ENCODE peak calls at places on chromosomes 3 and 15, in four cellular contexts. T, W, P and L are unnamed samples.

GRCh38 chr3:177553586-177553985 is 356.3 kb upstream of the TBL1XR1 start:
- DNase-seq in T (no peak), W (no peak), P (no peak), L (no peak)

GRCh38 chr3:146092230-146092629 is 68.8 kb downstream of the PLOD2 start:
- DNase-seq in T (no peak), W (no peak), P (no peak), L (no peak)

GRCh38 chr15:93900476-93901400 is 330.6 kb upstream of the MCTP2 start:
- DNase-seq in T (no peak), W (no peak), P (no peak), L (no peak)

GRCh38 chr3:57151021-57151449 is 14.1 kb downstream of the IL17RD start:
- DNase-seq in T (no peak), W (no peak), P (no peak), L (no peak)

GRCh38 chr3:64094713-64095079 is 71.4 kb upstream of the PSMD6 start:
- DNase-seq in T (no peak), W (no peak), P (no peak), L (no peak)

GRCh38 chr15:65303687-65304392 is 637 bp upstream of the RNU5B-1 start:
- DNase-seq in T (no peak), W (peak), P (no peak), L (no peak)

GRCh38 chr15:50181206-50181982 is 602 bp upstream of the SLC27A2 start:
- DNase-seq in T (no peak), W (no peak), P (no peak), L (no peak)

GRCh38 chr15:91515188-91515754 is 338.2 kb upstream of the SLCO3A1 start:
- DNase-seq in T (no peak), W (no peak), P (peak), L (no peak)

GRCh38 chr3:72744330-72744729 is 103.9 kb downstream of the SHQ1 start:
- DNase-seq in T (no peak), W (no peak), P (no peak), L (no peak)

GRCh38 chr15:48962662-48963523 is 826 bp downstream of the SHC4 start:
- DNase-seq in T (no peak), W (no peak), P (no peak), L (no peak)

GRCh38 chr3:131708216-131708615 is 205.4 kb upstream of the MRPL3 start:
- DNase-seq in T (no peak), W (no peak), P (no peak), L (no peak)

GRCh38 chr15:48385031-48385430 is 53.8 kb downstream of the DUT start:
- DNase-seq in T (no peak), W (no peak), P (no peak), L (no peak)

GRCh38 chr3:111745786-111746185 is 113.3 kb upstream of the PHLDB2 start:
- DNase-seq in T (no peak), W (no peak), P (no peak), L (no peak)

GRCh38 chr3:175295248-175296000 is 436.3 kb downstream of the NAALADL2 start:
- DNase-seq in T (no peak), W (no peak), P (no peak), L (no peak)

GRCh38 chr3:194536883-194537637 is 50.3 kb upstream of the ATP13A3 start:
- DNase-seq in T (no peak), W (peak), P (no peak), L (no peak)

GRCh38 chr15:83208357-83208661 is 686 bp upstream of the HDGFL3 start:
- DNase-seq in T (no peak), W (no peak), P (no peak), L (no peak)

GRCh38 chr3:4710191-4710590 is 217.0 kb downstream of the ITPR1 start:
- DNase-seq in T (no peak), W (no peak), P (no peak), L (no peak)

GRCh38 chr3:134627831-134628230 is 23.0 kb downstream of the KY start:
- DNase-seq in T (no peak), W (peak), P (no peak), L (peak)

GRCh38 chr15:89383635-89384604 is 49.3 kb upstream of the POLG start:
- DNase-seq in T (no peak), W (peak), P (no peak), L (no peak)

GRCh38 chr3:27311400-27311799 is 57.8 kb downstream of the NEK10 start:
- DNase-seq in T (no peak), W (peak), P (peak), L (no peak)

GRCh38 chr3:177193706-177194268 is 3.5 kb downstream of the TBL1XR1 start:
- DNase-seq in T (no peak), W (no peak), P (no peak), L (no peak)

GRCh38 chr15:60675763-60676162 is 196.8 kb upstream of the ICE2 start:
- DNase-seq in T (no peak), W (no peak), P (no peak), L (no peak)

GRCh38 chr3:134049676-134050075 is 20.0 kb upstream of the SLCO2A1 start:
- DNase-seq in T (no peak), W (no peak), P (no peak), L (no peak)

GRCh38 chr3:111070772-111071256 is 802 bp upstream of the NECTIN3 start:
- DNase-seq in T (peak), W (no peak), P (no peak), L (peak)

GRCh38 chr3:191997093-191997492 is 536.1 kb downstream of the PYDC2 start:
- DNase-seq in T (no peak), W (no peak), P (no peak), L (no peak)

GRCh38 chr3:49839193-49839809 is 17.1 kb downstream of the TRAIP start:
- DNase-seq in T (peak), W (peak), P (peak), L (peak)

GRCh38 chr3:149657796-149658443 is at the start of gene WWTR1:
- DNase-seq in T (no peak), W (peak), P (peak), L (peak)

GRCh38 chr15:31235298-31236183 is 91.1 kb upstream of the KLF13 start:
- DNase-seq in T (no peak), W (no peak), P (no peak), L (no peak)

GRCh38 chr3:116059421-116060096 is 385.7 kb downstream of the LSAMP start:
- DNase-seq in T (no peak), W (peak), P (peak), L (no peak)

GRCh38 chr3:99351097-99351496 is 287.3 kb upstream of the COL8A1 start:
- DNase-seq in T (no peak), W (no peak), P (no peak), L (no peak)

GRCh38 chr15:41827290-41827879 is 507 bp upstream of the JMJD7 start:
- DNase-seq in T (peak), W (peak), P (no peak), L (peak)

GRCh38 chr3:10846657-10846975 is 30.6 kb downstream of the SLC6A11 start:
- DNase-seq in T (no peak), W (no peak), P (no peak), L (no peak)

GRCh38 chr15:85649372-85649771 is 145.4 kb downstream of the KLHL25 start:
- DNase-seq in T (no peak), W (no peak), P (no peak), L (peak)